ENCODE peak calls at places on chromosome 11, in five cellular contexts. One of them, this sample, is unnamed.
A peak's percentile ranks its signal among the peaks of the same experiment; 100 is the strongest.

GRCh38 chr11:41003339-41003992 is 456.0 kb downstream of the LRRC4C start:
- DNase-seq in neural progenitor cell: no peak
- DNase-seq in GM23338: no peak
- DNase-seq in GM23248: no peak
- DNase-seq in OCI-LY7: no peak
- DNase-seq in this sample: no peak

GRCh38 chr11:126165366-126166156 is 45.9 kb downstream of the RPUSD4 start:
- DNase-seq in neural progenitor cell: no peak
- DNase-seq in GM23338: no peak
- DNase-seq in GM23248: no peak
- DNase-seq in OCI-LY7: no peak
- DNase-seq in this sample: no peak

GRCh38 chr11:96045622-96046456 is 121.9 kb upstream of the MTMR2 start:
- DNase-seq in neural progenitor cell: peak; percentile 55
- DNase-seq in GM23338: peak; percentile 86
- DNase-seq in GM23248: peak; percentile 87
- DNase-seq in OCI-LY7: no peak
- DNase-seq in this sample: peak; percentile 74

GRCh38 chr11:72627594-72628281 is 46.5 kb downstream of the PDE2A start:
- DNase-seq in neural progenitor cell: no peak
- DNase-seq in GM23338: no peak
- DNase-seq in GM23248: no peak
- DNase-seq in OCI-LY7: no peak
- DNase-seq in this sample: no peak

GRCh38 chr11:13962562-13963168 is at the start of gene SPON1:
- DNase-seq in neural progenitor cell: peak; percentile 93
- DNase-seq in GM23338: peak; percentile 87
- DNase-seq in GM23248: peak; percentile 53
- DNase-seq in OCI-LY7: no peak
- DNase-seq in this sample: peak; percentile 84

GRCh38 chr11:130602700-130603584 is 154.5 kb downstream of the ADAMTS15 start:
- DNase-seq in neural progenitor cell: no peak
- DNase-seq in GM23338: no peak
- DNase-seq in GM23248: no peak
- DNase-seq in OCI-LY7: no peak
- DNase-seq in this sample: no peak

GRCh38 chr11:72293391-72293790 is 49.4 kb upstream of the PHOX2A start:
- DNase-seq in neural progenitor cell: no peak
- DNase-seq in GM23338: no peak
- DNase-seq in GM23248: no peak
- DNase-seq in OCI-LY7: no peak
- DNase-seq in this sample: no peak

GRCh38 chr11:18754308-18754707 is 28.3 kb upstream of the IGSF22 start:
- DNase-seq in neural progenitor cell: no peak
- DNase-seq in GM23338: no peak
- DNase-seq in GM23248: no peak
- DNase-seq in OCI-LY7: no peak
- DNase-seq in this sample: no peak

GRCh38 chr11:18491924-18492323 is 34.8 kb downstream of the TSG101 start:
- DNase-seq in neural progenitor cell: no peak
- DNase-seq in GM23338: no peak
- DNase-seq in GM23248: peak; percentile 41
- DNase-seq in OCI-LY7: no peak
- DNase-seq in this sample: no peak

GRCh38 chr11:31821779-31822574 is 10.9 kb upstream of the PAX6 start:
- DNase-seq in neural progenitor cell: peak; percentile 40
- DNase-seq in GM23338: peak; percentile 36
- DNase-seq in GM23248: no peak
- DNase-seq in OCI-LY7: no peak
- DNase-seq in this sample: no peak

GRCh38 chr11:127843483-127844396 is 743.6 kb downstream of the ETS1 start:
- DNase-seq in neural progenitor cell: peak; percentile 92
- DNase-seq in GM23338: peak; percentile 94
- DNase-seq in GM23248: peak; percentile 88
- DNase-seq in OCI-LY7: peak; percentile 60
- DNase-seq in this sample: peak; percentile 88

GRCh38 chr11:66676931-66677598 is 622 bp downstream of the RBM4B start:
- DNase-seq in neural progenitor cell: no peak
- DNase-seq in GM23338: no peak
- DNase-seq in GM23248: peak; percentile 49
- DNase-seq in OCI-LY7: no peak
- DNase-seq in this sample: no peak

GRCh38 chr11:76292583-76293188 is 86.4 kb upstream of the WNT11 start:
- DNase-seq in neural progenitor cell: no peak
- DNase-seq in GM23338: no peak
- DNase-seq in GM23248: no peak
- DNase-seq in OCI-LY7: no peak
- DNase-seq in this sample: no peak

GRCh38 chr11:66568124-66568916 is at the start of gene CTSF:
- DNase-seq in neural progenitor cell: no peak
- DNase-seq in GM23338: peak; percentile 93
- DNase-seq in GM23248: peak; percentile 89
- DNase-seq in OCI-LY7: no peak
- DNase-seq in this sample: no peak

GRCh38 chr11:44177905-44178304 is 82.4 kb downstream of the EXT2 start:
- DNase-seq in neural progenitor cell: no peak
- DNase-seq in GM23338: no peak
- DNase-seq in GM23248: no peak
- DNase-seq in OCI-LY7: no peak
- DNase-seq in this sample: no peak

GRCh38 chr11:65862191-65862735 is 2.0 kb downstream of the MUS81 start:
- DNase-seq in neural progenitor cell: peak; percentile 1
- DNase-seq in GM23338: no peak
- DNase-seq in GM23248: no peak
- DNase-seq in OCI-LY7: no peak
- DNase-seq in this sample: no peak

GRCh38 chr11:64619811-64620285 is 28.8 kb downstream of the SLC22A12 start:
- DNase-seq in neural progenitor cell: peak; percentile 56
- DNase-seq in GM23338: peak; percentile 75
- DNase-seq in GM23248: peak; percentile 56
- DNase-seq in OCI-LY7: peak; percentile 50
- DNase-seq in this sample: peak; percentile 80

GRCh38 chr11:19196458-19196857 is 5.3 kb downstream of the CSRP3 start:
- DNase-seq in neural progenitor cell: no peak
- DNase-seq in GM23338: no peak
- DNase-seq in GM23248: no peak
- DNase-seq in OCI-LY7: no peak
- DNase-seq in this sample: no peak

GRCh38 chr11:95089620-95090542 is at the start of gene ENDOD1:
- DNase-seq in neural progenitor cell: peak; percentile 94
- DNase-seq in GM23338: peak; percentile 90
- DNase-seq in GM23248: peak; percentile 96
- DNase-seq in OCI-LY7: peak; percentile 88
- DNase-seq in this sample: peak; percentile 94

GRCh38 chr11:109241988-109242387 is 180.0 kb upstream of the C11orf87 start:
- DNase-seq in neural progenitor cell: no peak
- DNase-seq in GM23338: peak; percentile 5
- DNase-seq in GM23248: peak; percentile 35
- DNase-seq in OCI-LY7: no peak
- DNase-seq in this sample: no peak
- H3K4me2 ChIP-seq in neural progenitor cell: no peak overlapping the region
- H3K4me2 ChIP-seq in GM23338: no peak overlapping the region
- H3K4me2 ChIP-seq in GM23248: peak overlapping the region; percentile 19
- H3K4me2 ChIP-seq in OCI-LY7: no peak overlapping the region
- H3K4me2 ChIP-seq in this sample: no peak overlapping the region

GRCh38 chr11:118311518-118311917 is 7.0 kb downstream of the CD3E start:
- DNase-seq in neural progenitor cell: no peak
- DNase-seq in GM23338: no peak
- DNase-seq in GM23248: no peak
- DNase-seq in OCI-LY7: peak; percentile 50
- DNase-seq in this sample: no peak
- H3K27ac ChIP-seq in neural progenitor cell: no peak overlapping the region
- H3K27ac ChIP-seq in GM23338: no peak overlapping the region
- H3K27ac ChIP-seq in GM23248: no peak overlapping the region
- H3K27ac ChIP-seq in OCI-LY7: peak overlapping the region; percentile 99
- H3K27ac ChIP-seq in this sample: no peak overlapping the region

DNA sequence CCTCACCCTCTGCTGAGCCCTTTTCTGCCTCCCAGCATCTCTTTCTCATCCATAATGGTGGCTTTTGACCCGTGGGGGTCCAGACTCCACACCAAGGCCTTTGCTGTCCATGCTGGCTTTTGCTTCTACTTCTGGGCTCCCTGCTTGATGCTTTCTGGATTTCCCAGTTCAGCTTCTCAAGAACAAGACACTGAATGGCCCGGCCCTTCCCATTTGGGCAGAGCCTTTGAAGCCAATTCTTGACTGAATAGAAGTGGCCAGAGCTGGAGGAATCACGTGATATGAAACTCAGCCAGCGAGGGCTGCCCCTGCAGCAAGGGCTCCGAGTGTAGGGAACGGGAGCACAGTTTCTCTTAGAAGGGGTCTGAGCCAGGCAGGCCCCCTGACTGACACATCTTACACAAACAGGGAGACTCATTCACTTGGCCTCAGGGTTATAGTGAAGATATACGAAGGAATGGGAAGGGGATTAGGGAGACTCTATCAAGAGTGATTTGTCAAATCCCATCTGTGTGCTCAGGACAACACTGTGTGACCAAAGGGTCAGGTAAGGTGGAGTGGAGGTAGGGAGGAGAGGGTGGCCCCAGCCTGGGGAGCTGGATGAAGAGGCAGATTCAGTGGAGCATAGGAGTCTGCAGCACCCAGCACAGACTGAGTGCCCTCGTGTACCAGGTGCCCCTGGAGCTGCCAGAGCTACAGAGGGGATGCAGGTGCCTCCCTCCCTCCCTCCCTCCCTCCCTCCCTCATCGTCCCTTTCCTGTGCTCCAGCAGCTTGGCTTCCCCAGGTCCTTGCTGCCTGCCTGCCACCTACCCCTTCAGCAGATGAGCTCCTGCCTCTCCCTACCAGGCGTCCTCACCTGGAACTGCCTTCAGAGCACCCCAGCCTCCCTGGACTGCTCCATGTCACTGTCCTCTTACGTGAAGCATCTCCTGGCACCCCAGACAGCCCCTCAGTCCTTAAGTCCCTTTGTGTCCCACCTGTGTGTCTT is 106.0 kb downstream of the TRIM29 start:
- DNase-seq in neural progenitor cell: no peak
- DNase-seq in GM23338: no peak
- DNase-seq in GM23248: no peak
- DNase-seq in OCI-LY7: no peak
- DNase-seq in this sample: no peak
- TF ChIP-seq EZH2phosphoT487 in neural progenitor cell: no peak
- TF ChIP-seq EZH2phosphoT487 in GM23338: no peak
- TF ChIP-seq EZH2phosphoT487 in GM23248: no peak
- TF ChIP-seq EZH2phosphoT487 in OCI-LY7: no peak
- TF ChIP-seq EZH2phosphoT487 in this sample: no peak

GRCh38 chr11:6258141-6258540 is 1.5 kb upstream of the CCKBR start:
- DNase-seq in neural progenitor cell: peak; percentile 44
- DNase-seq in GM23338: peak; percentile 50
- DNase-seq in GM23248: no peak
- DNase-seq in OCI-LY7: no peak
- DNase-seq in this sample: no peak
- H3K4me2 ChIP-seq in neural progenitor cell: peak overlapping the region; percentile 89
- H3K4me2 ChIP-seq in GM23338: peak overlapping the region; percentile 97
- H3K4me2 ChIP-seq in GM23248: no peak overlapping the region
- H3K4me2 ChIP-seq in OCI-LY7: no peak overlapping the region
- H3K4me2 ChIP-seq in this sample: peak overlapping the region; percentile 98

GRCh38 chr11:47388697-47389576 is 10.6 kb upstream of the SPI1 start:
- DNase-seq in neural progenitor cell: no peak
- DNase-seq in GM23338: no peak
- DNase-seq in GM23248: no peak
- DNase-seq in OCI-LY7: no peak
- DNase-seq in this sample: no peak

GRCh38 chr11:47390084-47390760 is 11.9 kb upstream of the SPI1 start:
- DNase-seq in neural progenitor cell: no peak
- DNase-seq in GM23338: no peak
- DNase-seq in GM23248: no peak
- DNase-seq in OCI-LY7: no peak
- DNase-seq in this sample: no peak

GRCh38 chr11:47387944-47388696 is 9.8 kb upstream of the SPI1 start:
- DNase-seq in neural progenitor cell: no peak
- DNase-seq in GM23338: no peak
- DNase-seq in GM23248: no peak
- DNase-seq in OCI-LY7: no peak
- DNase-seq in this sample: no peak

GRCh38 chr11:47391077-47391583 is 12.8 kb upstream of the SPI1 start:
- DNase-seq in neural progenitor cell: no peak
- DNase-seq in GM23338: no peak
- DNase-seq in GM23248: no peak
- DNase-seq in OCI-LY7: no peak
- DNase-seq in this sample: no peak

DNA sequence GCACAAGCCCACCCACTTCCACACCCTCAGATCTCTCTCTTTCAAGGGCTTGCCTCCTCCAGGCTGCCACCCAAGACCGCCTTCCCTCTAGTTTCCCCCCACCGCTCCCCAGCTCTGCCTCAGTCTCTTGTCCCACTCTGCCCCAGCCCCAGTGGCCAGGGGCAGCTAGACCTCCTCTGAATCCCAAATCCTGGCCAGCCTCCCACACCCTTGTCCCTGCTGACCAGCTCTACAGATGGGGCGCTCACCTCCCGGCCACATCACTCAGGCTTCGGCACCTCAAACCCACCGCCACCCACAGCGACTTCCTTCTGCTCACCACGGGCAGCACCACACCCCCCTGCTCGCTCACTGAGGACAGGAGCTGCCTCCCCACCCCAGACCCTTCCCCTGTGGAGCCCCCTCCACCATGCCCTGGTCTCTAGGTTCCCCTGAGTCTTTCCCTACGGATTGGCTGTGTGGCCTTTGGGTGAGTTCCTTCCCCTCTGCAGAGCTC is 11.3 kb upstream of the SPI1 start:
- DNase-seq in neural progenitor cell: no peak
- DNase-seq in GM23338: no peak
- DNase-seq in GM23248: no peak
- DNase-seq in OCI-LY7: no peak
- DNase-seq in this sample: no peak
- H3K27ac ChIP-seq in neural progenitor cell: no peak overlapping the region
- H3K27ac ChIP-seq in GM23338: no peak overlapping the region
- H3K27ac ChIP-seq in GM23248: no peak overlapping the region
- H3K27ac ChIP-seq in OCI-LY7: no peak overlapping the region
- H3K27ac ChIP-seq in this sample: no peak overlapping the region